ENCODE peak calls at places on chromosomes 1 and 21, in five cellular contexts. O is activated CD4-positive, alpha-beta T cell treated with anti-CD3 and anti-CD28 coated beads for 24 hours; Z is stimulated activated CD4-positive, alpha-beta T cell treated with anti-CD3 and anti-CD28 coated beads, Interleukin-1b, Interleukin-23, amount 100 ng/mL, for 24 hours; H is right atrium auricular region; L is astrocyte. C is an unnamed sample.

GRCh38 chr1:10146391-10146790 is 64.0 kb upstream of the KIF1B start:
- DNase-seq in O (no peak), H (no peak), L (no peak), Z (no peak), C (no peak)

GRCh38 chr1:21781971-21782867 is 730 bp downstream of the USP48 start:
- DNase-seq in H (no peak), O (peak), L (peak), Z (peak), C (peak)

GRCh38 chr1:26014179-26014578 is 7.4 kb upstream of the EXTL1 start:
- DNase-seq in O (no peak), L (no peak), Z (no peak), H (no peak), C (no peak)

GRCh38 chr1:198829356-198829755 is 190.5 kb downstream of the PTPRC start:
- DNase-seq in O (no peak), Z (no peak), H (no peak), L (no peak), C (no peak)

GRCh38 chr21:31873696-31874599 is 1.1 kb downstream of the HUNK start:
- DNase-seq in L (peak), H (no peak), O (peak), Z (peak), C (no peak)

GRCh38 chr21:38036016-38036415 is 119.8 kb upstream of the KCNJ6 start:
- DNase-seq in O (no peak), L (no peak), Z (no peak), H (no peak), C (no peak)

GRCh38 chr1:62706985-62707745 is 19.0 kb upstream of the DOCK7 start:
- DNase-seq in O (no peak), Z (no peak), H (no peak), L (no peak), C (no peak)

GRCh38 chr1:114454539-114454938 is 56.5 kb downstream of the TRIM33 start:
- DNase-seq in Z (no peak), H (no peak), O (no peak), L (no peak), C (no peak)

GRCh38 chr1:8031176-8031785 is 5.2 kb upstream of the ERRFI1 start:
- DNase-seq in Z (no peak), O (peak), L (no peak), H (no peak), C (no peak)

GRCh38 chr1:164772635-164773034 is 213.7 kb downstream of the PBX1 start:
- DNase-seq in Z (no peak), H (peak), O (no peak), L (peak), C (no peak)

GRCh38 chr1:147171399-147172167 is 687 bp downstream of the PRKAB2 start:
- DNase-seq in O (peak), H (no peak), Z (no peak), L (no peak), C (no peak)

GRCh38 chr1:205014772-205015171 is 28.2 kb upstream of the CNTN2 start:
- DNase-seq in H (no peak), Z (no peak), L (no peak), O (no peak), C (no peak)

GRCh38 chr1:90924982-90925381 is 96.9 kb downstream of the ZNF644 start:
- DNase-seq in L (peak), H (no peak), Z (no peak), O (no peak), C (no peak)

GRCh38 chr1:62588000-62588399 is 9.3 kb upstream of the ANGPTL3 start:
- DNase-seq in O (no peak), L (peak), Z (no peak), H (no peak), C (no peak)

GRCh38 chr1:30881266-30882181 is 27.0 kb downstream of the SDC3 start:
- DNase-seq in H (no peak), L (no peak), Z (no peak), O (no peak), C (no peak)

GRCh38 chr1:169098380-169098779 is 8.1 kb upstream of the ATP1B1 start:
- DNase-seq in L (no peak), Z (no peak), H (no peak), O (no peak), C (peak)

GRCh38 chr1:226223157-226223785 is at the start of gene MIXL1:
- DNase-seq in L (no peak), H (no peak), Z (no peak), O (no peak), C (no peak)

GRCh38 chr1:75964760-75965408 is 32.7 kb upstream of the ASB17 start:
- DNase-seq in L (no peak), H (no peak), Z (no peak), O (no peak), C (no peak)

GRCh38 chr1:113255038-113255727 is 135.1 kb upstream of the MAGI3 start:
- DNase-seq in L (no peak), Z (no peak), H (no peak), O (no peak), C (no peak)

GRCh38 chr1:111414756-111415155 is 12.8 kb downstream of the OVGP1 start:
- DNase-seq in H (no peak), O (no peak), L (no peak), Z (no peak), C (no peak)

GRCh38 chr1:78607334-78607927 is 12.8 kb upstream of the IFI44L start:
- DNase-seq in L (peak), O (no peak), H (no peak), Z (no peak), C (no peak)

GRCh38 chr1:203082571-203083462 is 3.0 kb downstream of the MYOG start:
- DNase-seq in L (no peak), O (no peak), H (no peak), Z (no peak), C (peak)

GRCh38 chr21:46057111-46057709 is 40.7 kb upstream of the COL6A2 start:
- DNase-seq in O (no peak), Z (no peak), H (peak), L (no peak), C (no peak)

GRCh38 chr21:42411197-42411869 is 7.6 kb downstream of the UBASH3A start:
- DNase-seq in Z (no peak), H (no peak), L (no peak), O (no peak), C (no peak)

GRCh38 chr1:210883821-210884220 is 250.1 kb downstream of the KCNH1 start:
- DNase-seq in O (no peak), Z (no peak), L (peak), H (no peak), C (no peak)

GRCh38 chr21:27269646-27270045 is 302.8 kb upstream of the ADAMTS5 start:
- DNase-seq in Z (no peak), O (no peak), L (peak), H (no peak), C (no peak)

GRCh38 chr21:27070881-27071670 is 104.2 kb upstream of the ADAMTS5 start:
- DNase-seq in L (no peak), O (no peak), Z (no peak), H (no peak), C (no peak)

GRCh38 chr1:109240158-109241152 is 8.9 kb upstream of the CELSR2 start:
- DNase-seq in O (no peak), Z (no peak), L (peak), H (peak), C (peak)

GRCh38 chr1:38728176-38728908 is 131.2 kb downstream of the RRAGC start:
- DNase-seq in L (peak), Z (no peak), H (peak), O (no peak), C (no peak)

GRCh38 chr1:172600615-172601014 is 58.3 kb upstream of the FASLG start:
- DNase-seq in L (no peak), Z (no peak), H (no peak), O (no peak), C (no peak)

GRCh38 chr1:198890531-198890930 is 251.7 kb downstream of the PTPRC start:
- DNase-seq in L (peak), H (no peak), O (no peak), Z (no peak), C (no peak)

GRCh38 chr1:235648407-235648907 is 1.1 kb downstream of the GNG4 start:
- DNase-seq in L (no peak), Z (no peak), O (no peak), H (peak), C (peak)

GRCh38 chr21:45550552-45551210 is 8.4 kb upstream of the SLC19A1 start:
- DNase-seq in H (no peak), Z (no peak), O (no peak), L (no peak), C (no peak)

GRCh38 chr1:64282353-64282752 is 78.9 kb downstream of the UBE2U start:
- DNase-seq in L (no peak), H (no peak), O (no peak), Z (no peak), C (no peak)

GRCh38 chr1:41432481-41433280 is 51.8 kb downstream of the EDN2 start:
- DNase-seq in O (peak), H (peak), L (peak), Z (peak), C (peak)

GRCh38 chr1:228066891-228067654 is 15.4 kb upstream of the ARF1 start:
- DNase-seq in L (no peak), H (no peak), Z (no peak), O (no peak), C (no peak)

GRCh38 chr21:39938086-39938611 is 70.9 kb downstream of the PCP4 start:
- DNase-seq in Z (no peak), H (no peak), L (no peak), O (no peak), C (no peak)

GRCh38 chr1:48495166-48495565 is 23.2 kb upstream of the SPATA6 start:
- DNase-seq in O (no peak), L (no peak), Z (no peak), H (no peak), C (no peak)

C was measured in esophagus muscularis mucosa.